ENCODE peak calls at places on chromosomes 6 and 20, in six cellular contexts. One of them, this sample, is unnamed.

GRCh38 chr6:41577865-41578713 is 31.9 kb downstream of the FOXP4 start:
- DNase-seq in fibroblast of mammary gland: peak
- DNase-seq in sigmoid colon: no peak
- DNase-seq in GM12864: no peak
- DNase-seq in dorsolateral prefrontal cortex: no peak
- DNase-seq in PC-3: peak
- DNase-seq in this sample: no peak

GRCh38 chr6:89527634-89528033 is 94.7 kb downstream of the ANKRD6 start:
- DNase-seq in fibroblast of mammary gland: peak
- DNase-seq in sigmoid colon: no peak
- DNase-seq in GM12864: no peak
- DNase-seq in dorsolateral prefrontal cortex: no peak
- DNase-seq in PC-3: peak
- DNase-seq in this sample: no peak

GRCh38 chr6:156658186-156658585 is 119.0 kb upstream of the ARID1B start:
- DNase-seq in fibroblast of mammary gland: peak
- DNase-seq in sigmoid colon: peak
- DNase-seq in GM12864: no peak
- DNase-seq in dorsolateral prefrontal cortex: no peak
- DNase-seq in PC-3: no peak
- DNase-seq in this sample: no peak

GRCh38 chr6:53793318-53793975 is 1.4 kb upstream of the LRRC1 start:
- DNase-seq in fibroblast of mammary gland: peak
- DNase-seq in sigmoid colon: peak
- DNase-seq in GM12864: no peak
- DNase-seq in dorsolateral prefrontal cortex: peak
- DNase-seq in PC-3: peak
- DNase-seq in this sample: no peak

GRCh38 chr20:51687071-51687470 is 81.1 kb downstream of the ATP9A start:
- DNase-seq in fibroblast of mammary gland: peak
- DNase-seq in sigmoid colon: no peak
- DNase-seq in GM12864: no peak
- DNase-seq in dorsolateral prefrontal cortex: no peak
- DNase-seq in PC-3: peak
- DNase-seq in this sample: no peak

GRCh38 chr20:33418033-33418432 is 16.7 kb upstream of the CDK5RAP1 start:
- DNase-seq in fibroblast of mammary gland: no peak
- DNase-seq in sigmoid colon: no peak
- DNase-seq in GM12864: no peak
- DNase-seq in dorsolateral prefrontal cortex: no peak
- DNase-seq in PC-3: no peak
- DNase-seq in this sample: no peak

GRCh38 chr6:140062042-140063041 is 687.9 kb upstream of the CITED2 start:
- DNase-seq in fibroblast of mammary gland: peak
- DNase-seq in sigmoid colon: peak
- DNase-seq in GM12864: no peak
- DNase-seq in dorsolateral prefrontal cortex: no peak
- DNase-seq in PC-3: peak
- DNase-seq in this sample: no peak

GRCh38 chr6:151265282-151265681 is 25.5 kb downstream of the AKAP12 start:
- DNase-seq in fibroblast of mammary gland: no peak
- DNase-seq in sigmoid colon: no peak
- DNase-seq in GM12864: no peak
- DNase-seq in dorsolateral prefrontal cortex: no peak
- DNase-seq in PC-3: no peak
- DNase-seq in this sample: no peak

GRCh38 chr6:149419696-149420404 is 19.8 kb downstream of the SUMO4 start:
- DNase-seq in fibroblast of mammary gland: no peak
- DNase-seq in sigmoid colon: no peak
- DNase-seq in GM12864: no peak
- DNase-seq in dorsolateral prefrontal cortex: no peak
- DNase-seq in PC-3: no peak
- DNase-seq in this sample: no peak

GRCh38 chr20:46731770-46732169 is 22.3 kb downstream of the SLC2A10 start:
- DNase-seq in fibroblast of mammary gland: no peak
- DNase-seq in sigmoid colon: no peak
- DNase-seq in GM12864: no peak
- DNase-seq in dorsolateral prefrontal cortex: no peak
- DNase-seq in PC-3: no peak
- DNase-seq in this sample: no peak

GRCh38 chr6:112033824-112034223 is 20.1 kb upstream of the CCN6 start:
- DNase-seq in fibroblast of mammary gland: no peak
- DNase-seq in sigmoid colon: no peak
- DNase-seq in GM12864: no peak
- DNase-seq in dorsolateral prefrontal cortex: no peak
- DNase-seq in PC-3: no peak
- DNase-seq in this sample: no peak

GRCh38 chr20:15310361-15310760 is 972.9 kb upstream of the FLRT3 start:
- DNase-seq in fibroblast of mammary gland: no peak
- DNase-seq in sigmoid colon: no peak
- DNase-seq in GM12864: no peak
- DNase-seq in dorsolateral prefrontal cortex: no peak
- DNase-seq in PC-3: peak
- DNase-seq in this sample: no peak

GRCh38 chr6:159033160-159034049 is 11.4 kb downstream of the TAGAP start:
- DNase-seq in fibroblast of mammary gland: no peak
- DNase-seq in sigmoid colon: no peak
- DNase-seq in GM12864: no peak
- DNase-seq in dorsolateral prefrontal cortex: no peak
- DNase-seq in PC-3: no peak
- DNase-seq in this sample: no peak

GRCh38 chr20:18739785-18740184 is 73.8 kb upstream of the SCP2D1 start:
- DNase-seq in fibroblast of mammary gland: peak
- DNase-seq in sigmoid colon: peak
- DNase-seq in GM12864: no peak
- DNase-seq in dorsolateral prefrontal cortex: no peak
- DNase-seq in PC-3: no peak
- DNase-seq in this sample: no peak

GRCh38 chr6:147738516-147739187 is 230.2 kb downstream of the SAMD5 start:
- DNase-seq in fibroblast of mammary gland: peak
- DNase-seq in sigmoid colon: no peak
- DNase-seq in GM12864: no peak
- DNase-seq in dorsolateral prefrontal cortex: no peak
- DNase-seq in PC-3: no peak
- DNase-seq in this sample: no peak

GRCh38 chr6:3325210-3325609 is 66.5 kb downstream of the PSMG4 start:
- DNase-seq in fibroblast of mammary gland: peak
- DNase-seq in sigmoid colon: peak
- DNase-seq in GM12864: no peak
- DNase-seq in dorsolateral prefrontal cortex: peak
- DNase-seq in PC-3: peak
- DNase-seq in this sample: no peak

GRCh38 chr20:61436268-61436667 is 184.2 kb downstream of the CDH4 start:
- DNase-seq in fibroblast of mammary gland: peak
- DNase-seq in sigmoid colon: no peak
- DNase-seq in GM12864: no peak
- DNase-seq in dorsolateral prefrontal cortex: no peak
- DNase-seq in PC-3: no peak
- DNase-seq in this sample: no peak

GRCh38 chr6:13916230-13916944 is 8.4 kb upstream of the RNF182 start:
- DNase-seq in fibroblast of mammary gland: peak
- DNase-seq in sigmoid colon: no peak
- DNase-seq in GM12864: no peak
- DNase-seq in dorsolateral prefrontal cortex: no peak
- DNase-seq in PC-3: peak
- DNase-seq in this sample: no peak

GRCh38 chr6:4401408-4402367 is 266.3 kb upstream of the ECI2 start:
- DNase-seq in fibroblast of mammary gland: no peak
- DNase-seq in sigmoid colon: no peak
- DNase-seq in GM12864: no peak
- DNase-seq in dorsolateral prefrontal cortex: no peak
- DNase-seq in PC-3: peak
- DNase-seq in this sample: no peak

GRCh38 chr20:47799116-47799715 is 13.9 kb upstream of the SULF2 start:
- DNase-seq in fibroblast of mammary gland: no peak
- DNase-seq in sigmoid colon: no peak
- DNase-seq in GM12864: no peak
- DNase-seq in dorsolateral prefrontal cortex: no peak
- DNase-seq in PC-3: no peak
- DNase-seq in this sample: no peak

GRCh38 chr20:54113553-54113952 is 43.2 kb upstream of the BCAS1 start:
- DNase-seq in fibroblast of mammary gland: no peak
- DNase-seq in sigmoid colon: no peak
- DNase-seq in GM12864: no peak
- DNase-seq in dorsolateral prefrontal cortex: no peak
- DNase-seq in PC-3: no peak
- DNase-seq in this sample: no peak

GRCh38 chr6:45922728-45923351 is 92.8 kb downstream of the CLIC5 start:
- DNase-seq in fibroblast of mammary gland: peak
- DNase-seq in sigmoid colon: peak
- DNase-seq in GM12864: peak
- DNase-seq in dorsolateral prefrontal cortex: peak
- DNase-seq in PC-3: peak
- DNase-seq in this sample: peak

GRCh38 chr20:34022843-34023234 is 29.1 kb downstream of the RALY start:
- DNase-seq in fibroblast of mammary gland: no peak
- DNase-seq in sigmoid colon: no peak
- DNase-seq in GM12864: no peak
- DNase-seq in dorsolateral prefrontal cortex: no peak
- DNase-seq in PC-3: no peak
- DNase-seq in this sample: no peak

GRCh38 chr6:38420207-38420606 is 219.5 kb downstream of the BTBD9 start:
- DNase-seq in fibroblast of mammary gland: peak
- DNase-seq in sigmoid colon: no peak
- DNase-seq in GM12864: no peak
- DNase-seq in dorsolateral prefrontal cortex: no peak
- DNase-seq in PC-3: peak
- DNase-seq in this sample: no peak

GRCh38 chr20:50842821-50843220 is 48.0 kb downstream of the BCAS4 start:
- DNase-seq in fibroblast of mammary gland: no peak
- DNase-seq in sigmoid colon: no peak
- DNase-seq in GM12864: no peak
- DNase-seq in dorsolateral prefrontal cortex: no peak
- DNase-seq in PC-3: no peak
- DNase-seq in this sample: no peak

GRCh38 chr6:105804436-105804835 is 281.7 kb upstream of the PRDM1 start:
- DNase-seq in fibroblast of mammary gland: peak
- DNase-seq in sigmoid colon: no peak
- DNase-seq in GM12864: no peak
- DNase-seq in dorsolateral prefrontal cortex: no peak
- DNase-seq in PC-3: peak
- DNase-seq in this sample: no peak

GRCh38 chr6:15674690-15675386 is 12.0 kb upstream of the DTNBP1 start:
- DNase-seq in fibroblast of mammary gland: no peak
- DNase-seq in sigmoid colon: no peak
- DNase-seq in GM12864: no peak
- DNase-seq in dorsolateral prefrontal cortex: no peak
- DNase-seq in PC-3: no peak
- DNase-seq in this sample: no peak

DNA sequence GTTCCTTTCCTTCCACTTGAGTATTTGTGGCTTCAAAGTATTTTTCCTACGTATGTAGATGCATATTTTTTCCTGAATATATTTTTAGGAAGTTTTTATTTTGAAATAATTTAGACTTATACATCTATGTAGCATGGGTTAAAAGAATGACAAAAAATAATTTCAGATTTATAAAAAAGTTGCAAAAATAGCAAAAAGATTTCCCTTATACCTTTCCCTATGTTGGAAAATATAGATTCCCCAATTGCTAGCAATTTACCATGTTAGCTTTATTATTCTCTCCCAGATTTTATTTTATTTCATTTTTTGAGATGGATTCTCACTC is 69.8 kb downstream of the SCAND1 start:
- DNase-seq in fibroblast of mammary gland: no peak
- DNase-seq in sigmoid colon: no peak
- DNase-seq in GM12864: no peak
- DNase-seq in dorsolateral prefrontal cortex: no peak
- DNase-seq in PC-3: no peak
- DNase-seq in this sample: no peak
- H3K4me3 ChIP-seq in fibroblast of mammary gland: peak
- H3K4me3 ChIP-seq in sigmoid colon: no peak
- H3K4me3 ChIP-seq in GM12864: no peak
- H3K4me3 ChIP-seq in dorsolateral prefrontal cortex: no peak
- H3K4me3 ChIP-seq in PC-3: peak
- H3K4me3 ChIP-seq in this sample: no peak

DNA sequence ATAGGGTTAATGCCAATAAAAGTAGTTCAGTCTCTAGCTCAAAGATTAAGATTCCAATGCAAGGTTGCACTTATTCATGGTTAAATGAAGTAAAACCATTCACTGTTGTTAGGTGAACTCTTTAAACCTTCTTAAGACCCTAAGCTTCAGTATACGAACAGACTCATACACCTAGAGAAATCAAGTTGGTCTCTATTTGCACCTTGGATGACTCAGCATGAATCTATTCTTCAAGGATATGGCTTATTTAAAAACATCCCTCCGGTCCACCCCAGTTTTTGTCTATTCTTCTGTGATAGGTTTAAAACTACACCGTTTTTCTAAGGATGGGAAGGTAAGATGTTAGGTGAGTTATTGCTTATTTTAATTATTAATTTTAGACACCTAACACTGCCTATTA is 932 bp upstream of the TAAR9 start:
- DNase-seq in fibroblast of mammary gland: no peak
- DNase-seq in sigmoid colon: no peak
- DNase-seq in GM12864: no peak
- DNase-seq in dorsolateral prefrontal cortex: no peak
- DNase-seq in PC-3: no peak
- DNase-seq in this sample: no peak
- TF ChIP-seq CTCF in fibroblast of mammary gland: no peak
- TF ChIP-seq CTCF in sigmoid colon: no peak
- TF ChIP-seq CTCF in GM12864: no peak
- TF ChIP-seq CTCF in dorsolateral prefrontal cortex: no peak
- TF ChIP-seq CTCF in PC-3: no peak
- TF ChIP-seq CTCF in this sample: no peak

DNA sequence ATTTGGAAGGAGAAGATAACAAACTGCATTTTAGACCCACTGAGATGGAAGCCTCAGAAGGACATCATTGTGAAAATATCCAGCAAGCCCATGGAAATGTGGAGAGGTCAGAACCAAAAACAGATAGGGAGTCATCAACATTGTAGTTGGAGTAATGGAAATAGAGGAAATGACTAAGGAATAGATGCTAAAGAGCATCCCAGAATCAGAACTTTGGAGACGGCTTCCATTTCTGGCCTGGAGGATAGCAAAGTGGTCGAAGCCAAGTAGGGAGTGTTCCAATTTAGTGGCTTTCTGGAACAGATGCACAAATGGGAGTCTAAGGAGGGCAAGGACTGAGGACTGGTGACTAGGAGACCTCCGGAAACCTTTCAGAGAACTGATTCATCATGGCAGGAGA is 3.6 kb downstream of the BEND6 start:
- DNase-seq in fibroblast of mammary gland: peak
- DNase-seq in sigmoid colon: no peak
- DNase-seq in GM12864: no peak
- DNase-seq in dorsolateral prefrontal cortex: no peak
- DNase-seq in PC-3: no peak
- DNase-seq in this sample: no peak
- H3K4me3 ChIP-seq in fibroblast of mammary gland: no peak
- H3K4me3 ChIP-seq in sigmoid colon: no peak
- H3K4me3 ChIP-seq in GM12864: no peak
- H3K4me3 ChIP-seq in dorsolateral prefrontal cortex: no peak
- H3K4me3 ChIP-seq in PC-3: no peak
- H3K4me3 ChIP-seq in this sample: no peak

DNA sequence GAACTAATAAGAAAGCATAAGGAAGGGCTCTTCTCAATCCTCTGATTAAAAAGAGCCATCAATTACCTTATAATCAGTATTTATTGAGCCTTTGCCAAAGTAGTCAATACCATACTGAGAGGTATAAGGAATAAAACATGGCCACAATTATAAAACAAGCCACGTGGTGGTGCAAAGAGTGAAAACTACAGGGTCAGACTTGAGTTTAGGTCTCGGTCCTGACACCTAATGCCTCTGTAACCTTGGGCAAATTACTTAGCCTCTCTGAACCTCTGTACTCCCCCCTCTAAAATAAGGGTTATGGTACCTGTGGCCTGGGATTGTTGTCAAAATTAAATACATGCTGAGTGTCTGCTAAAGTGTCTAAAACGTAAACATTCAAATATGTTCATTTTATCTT is 11.8 kb downstream of the TRIM10 start:
- DNase-seq in fibroblast of mammary gland: no peak
- DNase-seq in sigmoid colon: no peak
- DNase-seq in GM12864: no peak
- DNase-seq in dorsolateral prefrontal cortex: no peak
- DNase-seq in PC-3: peak
- DNase-seq in this sample: no peak
- TF ChIP-seq CTCF in fibroblast of mammary gland: no peak
- TF ChIP-seq CTCF in sigmoid colon: no peak
- TF ChIP-seq CTCF in GM12864: peak
- TF ChIP-seq CTCF in dorsolateral prefrontal cortex: no peak
- TF ChIP-seq CTCF in PC-3: peak
- TF ChIP-seq CTCF in this sample: no peak